ENCODE peak calls at places on chromosomes 4 and X, in seven cellular contexts. One of them, this sample, is unnamed.
A peak's percentile ranks its signal among the peaks of the same experiment; 100 is the strongest.

GRCh38 chr4:1578968-1579833 is 104.9 kb downstream of the FAM53A start:
- DNase-seq in mesendoderm: peak; percentile 68
- DNase-seq in IMR-90: peak; percentile 28
- DNase-seq in neuronal stem cell: peak; percentile 56
- DNase-seq in H1: no peak
- DNase-seq in trophoblast cell: peak; percentile 26
- DNase-seq in H9: peak; percentile 79
- DNase-seq in this sample: peak; percentile 82

GRCh38 chrX:153474718-153475117 is 4.3 kb upstream of the HAUS7 start:
- DNase-seq in H9: no peak
- DNase-seq in neuronal stem cell: no peak
- DNase-seq in mesendoderm: peak; percentile 43
- DNase-seq in H1: no peak
- DNase-seq in trophoblast cell: peak; percentile 79
- DNase-seq in IMR-90: peak; percentile 46
- DNase-seq in this sample: peak; percentile 54

GRCh38 chrX:107766470-107767140 is 9.0 kb downstream of the TSC22D3 start:
- DNase-seq in trophoblast cell: peak; percentile 25
- DNase-seq in H1: no peak
- DNase-seq in neuronal stem cell: no peak
- DNase-seq in H9: no peak
- DNase-seq in mesendoderm: peak; percentile 73
- DNase-seq in IMR-90: peak; percentile 21
- DNase-seq in this sample: peak; percentile 38

GRCh38 chr4:75180790-75181776 is 248.2 kb downstream of the PARM1 start:
- DNase-seq in H9: peak; percentile 42
- DNase-seq in neuronal stem cell: no peak
- DNase-seq in trophoblast cell: peak; percentile 79
- DNase-seq in IMR-90: no peak
- DNase-seq in H1: no peak
- DNase-seq in mesendoderm: peak; percentile 60
- DNase-seq in this sample: peak; percentile 63

GRCh38 chrX:40543661-40544328 is 37.0 kb upstream of the ATP6AP2 start:
- DNase-seq in trophoblast cell: peak; percentile 93
- DNase-seq in H9: no peak
- DNase-seq in IMR-90: peak; percentile 71
- DNase-seq in neuronal stem cell: peak; percentile 70
- DNase-seq in mesendoderm: peak; percentile 81
- DNase-seq in H1: no peak
- DNase-seq in this sample: peak; percentile 68

GRCh38 chr4:8269535-8270417 is at the start of gene HTRA3:
- DNase-seq in trophoblast cell: peak; percentile 21
- DNase-seq in IMR-90: peak; percentile 31
- DNase-seq in neuronal stem cell: peak; percentile 39
- DNase-seq in mesendoderm: peak; percentile 72
- DNase-seq in H1: no peak
- DNase-seq in H9: peak; percentile 68
- DNase-seq in this sample: peak; percentile 70

GRCh38 chr4:156888762-156889161 is 82.8 kb downstream of the PDGFC start:
- DNase-seq in H1: no peak
- DNase-seq in H9: no peak
- DNase-seq in neuronal stem cell: no peak
- DNase-seq in IMR-90: peak; percentile 77
- DNase-seq in trophoblast cell: peak; percentile 95
- DNase-seq in mesendoderm: no peak
- DNase-seq in this sample: peak; percentile 65

GRCh38 chrX:150084474-150085229 is 146.4 kb upstream of the EOLA2 start:
- DNase-seq in H9: no peak
- DNase-seq in IMR-90: peak; percentile 77
- DNase-seq in neuronal stem cell: no peak
- DNase-seq in mesendoderm: no peak
- DNase-seq in trophoblast cell: no peak
- DNase-seq in H1: no peak
- DNase-seq in this sample: no peak

GRCh38 chr4:8427761-8428287 is 12.7 kb downstream of the ACOX3 start:
- DNase-seq in H1: no peak
- DNase-seq in IMR-90: peak; percentile 33
- DNase-seq in neuronal stem cell: no peak
- DNase-seq in H9: no peak
- DNase-seq in mesendoderm: peak; percentile 58
- DNase-seq in trophoblast cell: peak; percentile 66
- DNase-seq in this sample: peak; percentile 46

GRCh38 chr4:183396187-183396738 is 48.2 kb upstream of the CDKN2AIP start:
- DNase-seq in IMR-90: peak; percentile 18
- DNase-seq in H1: no peak
- DNase-seq in mesendoderm: no peak
- DNase-seq in H9: no peak
- DNase-seq in trophoblast cell: no peak
- DNase-seq in neuronal stem cell: no peak
- DNase-seq in this sample: no peak

GRCh38 chr4:108433832-108434231 is 186.5 kb upstream of the RPL34 start:
- DNase-seq in neuronal stem cell: no peak
- DNase-seq in trophoblast cell: no peak
- DNase-seq in mesendoderm: no peak
- DNase-seq in H1: no peak
- DNase-seq in IMR-90: peak; percentile 93
- DNase-seq in H9: no peak
- DNase-seq in this sample: peak; percentile 87

GRCh38 chrX:148517191-148517590 is 16.8 kb downstream of the AFF2 start:
- DNase-seq in IMR-90: no peak
- DNase-seq in H9: no peak
- DNase-seq in trophoblast cell: no peak
- DNase-seq in neuronal stem cell: no peak
- DNase-seq in H1: no peak
- DNase-seq in mesendoderm: no peak
- DNase-seq in this sample: no peak

GRCh38 chrX:136206916-136207315 is 44.3 kb downstream of the MAP7D3 start:
- DNase-seq in IMR-90: no peak
- DNase-seq in mesendoderm: no peak
- DNase-seq in trophoblast cell: no peak
- DNase-seq in H1: no peak
- DNase-seq in H9: no peak
- DNase-seq in neuronal stem cell: no peak
- DNase-seq in this sample: no peak

GRCh38 chr4:40206421-40206820 is 9.6 kb downstream of the RHOH start:
- DNase-seq in neuronal stem cell: no peak
- DNase-seq in trophoblast cell: no peak
- DNase-seq in mesendoderm: no peak
- DNase-seq in H9: no peak
- DNase-seq in H1: no peak
- DNase-seq in IMR-90: no peak
- DNase-seq in this sample: no peak
- H3K23ac ChIP-seq in neuronal stem cell: no peak overlapping the region
- H3K23ac ChIP-seq in trophoblast cell: no peak overlapping the region
- H3K23ac ChIP-seq in mesendoderm: no peak overlapping the region
- H3K23ac ChIP-seq in H9: no peak overlapping the region
- H3K23ac ChIP-seq in H1: no peak overlapping the region
- H3K23ac ChIP-seq in IMR-90: no peak overlapping the region
- H3K23ac ChIP-seq in this sample: no peak overlapping the region

DNA sequence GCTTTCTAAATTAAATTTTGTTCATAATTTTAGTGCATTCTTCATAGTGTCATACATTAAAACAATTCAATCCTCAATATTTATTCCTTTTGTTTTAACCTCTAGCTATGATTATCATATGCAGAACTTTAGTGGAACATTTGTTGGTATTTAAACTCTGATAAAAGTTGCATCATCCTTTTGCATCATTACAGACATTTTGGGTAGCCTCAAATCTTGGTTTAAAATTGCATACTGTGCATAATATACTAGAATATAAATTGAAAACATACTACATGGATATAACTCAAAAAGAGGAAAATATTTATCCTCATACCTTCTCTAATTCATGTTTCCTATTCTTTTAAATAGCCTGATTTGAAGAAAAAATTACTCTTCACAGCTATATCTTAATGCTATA is 97.3 kb upstream of the NAP1L5 start:
- DNase-seq in IMR-90: no peak
- DNase-seq in neuronal stem cell: no peak
- DNase-seq in H1: no peak
- DNase-seq in mesendoderm: no peak
- DNase-seq in H9: no peak
- DNase-seq in trophoblast cell: no peak
- DNase-seq in this sample: no peak
- H4K8ac ChIP-seq in IMR-90: no peak overlapping the region
- H4K8ac ChIP-seq in neuronal stem cell: no peak overlapping the region
- H4K8ac ChIP-seq in H1: no peak overlapping the region
- H4K8ac ChIP-seq in mesendoderm: no peak overlapping the region
- H4K8ac ChIP-seq in H9: no peak overlapping the region
- H4K8ac ChIP-seq in trophoblast cell: no peak overlapping the region
- H4K8ac ChIP-seq in this sample: no peak overlapping the region

DNA sequence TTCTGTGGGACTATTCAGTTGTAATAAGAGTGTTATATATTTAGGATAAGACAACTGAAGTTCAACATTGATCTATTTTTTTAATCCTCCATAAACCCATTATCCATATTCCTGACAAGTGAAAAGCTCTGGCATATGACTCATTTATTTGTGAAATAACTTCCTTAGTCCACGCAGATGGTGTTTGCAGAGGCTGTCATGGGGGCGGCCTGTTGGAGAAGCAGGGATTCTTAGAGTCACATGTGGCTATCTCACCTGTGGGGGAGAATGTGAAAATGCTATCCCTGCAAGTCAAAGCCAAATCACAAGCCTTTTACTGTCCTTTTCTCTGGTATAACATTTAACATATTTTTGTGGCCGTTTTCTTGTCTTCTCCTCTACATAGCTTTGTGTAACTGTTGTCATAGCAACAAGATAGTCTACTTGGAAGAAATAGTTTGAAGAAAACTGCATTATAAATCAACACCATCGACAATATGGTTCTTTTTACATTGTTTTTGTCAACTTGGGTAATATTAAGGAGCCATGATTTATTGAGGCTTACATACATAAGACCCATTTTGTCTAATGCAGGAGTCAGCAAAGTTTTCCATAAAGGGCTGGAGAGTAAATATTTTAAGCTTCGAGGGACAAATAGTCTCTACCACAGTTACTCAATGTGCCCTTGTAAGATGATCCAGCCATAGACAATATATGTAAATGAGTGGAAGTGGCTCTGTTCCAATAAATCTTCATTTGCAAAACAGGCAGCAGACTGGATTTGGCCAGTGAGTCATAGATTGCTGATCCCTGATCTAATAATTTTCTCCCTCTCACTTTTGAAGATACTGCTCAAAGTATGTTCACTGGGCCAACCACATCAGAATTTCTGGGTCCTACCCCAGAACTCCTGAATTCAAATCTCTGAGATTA is 395.0 kb downstream of the DTHD1 start:
- DNase-seq in H1: no peak
- DNase-seq in mesendoderm: no peak
- DNase-seq in trophoblast cell: no peak
- DNase-seq in neuronal stem cell: no peak
- DNase-seq in IMR-90: no peak
- DNase-seq in H9: no peak
- DNase-seq in this sample: peak; percentile 63
- H3K23ac ChIP-seq in H1: no peak overlapping the region
- H3K23ac ChIP-seq in mesendoderm: no peak overlapping the region
- H3K23ac ChIP-seq in trophoblast cell: no peak overlapping the region
- H3K23ac ChIP-seq in neuronal stem cell: no peak overlapping the region
- H3K23ac ChIP-seq in IMR-90: no peak overlapping the region
- H3K23ac ChIP-seq in H9: no peak overlapping the region
- H3K23ac ChIP-seq in this sample: no peak overlapping the region

DNA sequence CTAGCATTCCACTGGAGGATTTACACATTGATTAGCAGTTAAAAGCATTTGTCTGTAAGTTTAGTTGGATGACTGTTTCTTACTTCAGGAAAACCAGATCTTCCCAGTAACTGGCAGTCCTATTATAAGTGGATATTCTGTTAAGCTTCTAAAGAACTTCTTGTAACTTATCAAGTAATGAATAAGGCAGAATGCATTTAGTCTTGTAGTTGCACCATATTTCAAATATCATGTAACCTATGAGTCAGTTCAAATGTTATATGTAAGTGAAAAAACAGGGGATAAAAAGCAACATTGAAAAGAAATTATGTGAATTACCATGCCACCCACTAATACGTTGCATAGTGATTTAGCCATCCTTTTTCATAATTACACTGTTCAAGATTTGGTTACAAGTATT is 30.2 kb upstream of the TENM3 start:
- DNase-seq in H9: no peak
- DNase-seq in IMR-90: peak; percentile 79
- DNase-seq in neuronal stem cell: no peak
- DNase-seq in trophoblast cell: peak; percentile 23
- DNase-seq in mesendoderm: no peak
- DNase-seq in H1: no peak
- DNase-seq in this sample: no peak
- H4K8ac ChIP-seq in H9: no peak overlapping the region
- H4K8ac ChIP-seq in IMR-90: no peak overlapping the region
- H4K8ac ChIP-seq in neuronal stem cell: no peak overlapping the region
- H4K8ac ChIP-seq in trophoblast cell: no peak overlapping the region
- H4K8ac ChIP-seq in mesendoderm: no peak overlapping the region
- H4K8ac ChIP-seq in H1: no peak overlapping the region
- H4K8ac ChIP-seq in this sample: no peak overlapping the region

GRCh38 chr4:100852326-100852725 is 334.5 kb upstream of the EMCN start:
- DNase-seq in H1: no peak
- DNase-seq in IMR-90: no peak
- DNase-seq in trophoblast cell: no peak
- DNase-seq in mesendoderm: no peak
- DNase-seq in H9: no peak
- DNase-seq in neuronal stem cell: no peak
- DNase-seq in this sample: no peak

GRCh38 chr4:100843897-100844296 is 326.1 kb upstream of the EMCN start:
- DNase-seq in neuronal stem cell: no peak
- DNase-seq in trophoblast cell: no peak
- DNase-seq in H1: no peak
- DNase-seq in mesendoderm: no peak
- DNase-seq in IMR-90: no peak
- DNase-seq in H9: no peak
- DNase-seq in this sample: no peak

GRCh38 chr4:100849319-100849718 is 331.5 kb upstream of the EMCN start:
- DNase-seq in mesendoderm: no peak
- DNase-seq in IMR-90: no peak
- DNase-seq in H1: no peak
- DNase-seq in neuronal stem cell: peak; percentile 24
- DNase-seq in H9: no peak
- DNase-seq in trophoblast cell: no peak
- DNase-seq in this sample: no peak

GRCh38 chr4:100848865-100849264 is 331.0 kb upstream of the EMCN start:
- DNase-seq in H9: peak; percentile 52
- DNase-seq in mesendoderm: peak; percentile 80
- DNase-seq in H1: no peak
- DNase-seq in IMR-90: no peak
- DNase-seq in trophoblast cell: peak; percentile 4
- DNase-seq in neuronal stem cell: no peak
- DNase-seq in this sample: no peak
- H3K23ac ChIP-seq in H9: no peak overlapping the region
- H3K23ac ChIP-seq in mesendoderm: no peak overlapping the region
- H3K23ac ChIP-seq in H1: no peak overlapping the region
- H3K23ac ChIP-seq in IMR-90: no peak overlapping the region
- H3K23ac ChIP-seq in trophoblast cell: no peak overlapping the region
- H3K23ac ChIP-seq in neuronal stem cell: no peak overlapping the region
- H3K23ac ChIP-seq in this sample: no peak overlapping the region